ENCODE peak calls at places on chromosomes 4 and X, in eight cellular contexts. J, Y, A, Q, O, Z, S and M are unnamed samples.

GRCh38 chrX:129478516-129478915 is 44.8 kb downstream of the SMARCA1 start:
- DNase-seq in J (no peak), Y (no peak), A (no peak), Q (no peak), O (no peak), Z (no peak), S (peak; percentile 52), M (peak; percentile 40)

GRCh38 chr4:53113433-53114215 is 251.5 kb downstream of the RASL11B start:
- DNase-seq in J (no peak), Y (no peak), A (no peak), Q (no peak), O (no peak), Z (no peak), S (peak; percentile 46), M (no peak)

GRCh38 chr4:18847276-18847890 is 825.8 kb upstream of the LCORL start:
- DNase-seq in J (no peak), Y (no peak), A (no peak), Q (no peak), O (peak; percentile 7), Z (no peak), S (peak; percentile 19), M (peak; percentile 12)

GRCh38 chr4:129929052-129929451 is 833.1 kb downstream of the C4orf33 start:
- DNase-seq in J (no peak), Y (no peak), A (no peak), Q (no peak), O (no peak), Z (no peak), S (peak; percentile 1), M (peak; percentile 43)

GRCh38 chrX:123959281-123960063 is 2.0 kb upstream of the STAG2 start:
- DNase-seq in J (peak; percentile 53), Y (no peak), A (peak; percentile 15), Q (peak; percentile 14), O (peak; percentile 53), Z (peak; percentile 31), S (peak; percentile 34), M (peak; percentile 52)

GRCh38 chr4:14835288-14835687 is 167.0 kb upstream of the CPEB2 start:
- DNase-seq in J (no peak), Y (no peak), A (no peak), Q (no peak), O (no peak), Z (no peak), S (no peak), M (no peak)

GRCh38 chrX:150575415-150575814 is 7.0 kb downstream of the MTM1 start:
- DNase-seq in J (no peak), Y (peak; percentile 43), A (peak; percentile 15), Q (no peak), O (no peak), Z (no peak), S (peak; percentile 55), M (peak; percentile 56)

GRCh38 chr4:185591679-185592141 is 56.4 kb upstream of the PDLIM3 start:
- DNase-seq in J (no peak), Y (no peak), A (no peak), Q (no peak), O (no peak), Z (no peak), S (peak; percentile 42), M (no peak)

GRCh38 chr4:176499518-176499917 is 179.8 kb downstream of the SPCS3 start:
- DNase-seq in J (no peak), Y (no peak), A (no peak), Q (peak; percentile 14), O (no peak), Z (no peak), S (peak; percentile 70), M (peak; percentile 75)

GRCh38 chrX:153688900-153689590 is 1.3 kb downstream of the SLC6A8 start:
- DNase-seq in J (no peak), Y (no peak), A (no peak), Q (peak; percentile 49), O (no peak), Z (no peak), S (no peak), M (peak; percentile 43)

GRCh38 chrX:19303216-19303880 is 40.4 kb upstream of the PDHA1 start:
- DNase-seq in J (no peak), Y (no peak), A (no peak), Q (peak; percentile 28), O (no peak), Z (no peak), S (peak; percentile 84), M (peak; percentile 6)

GRCh38 chr4:176548571-176548970 is 228.8 kb downstream of the SPCS3 start:
- DNase-seq in J (no peak), Y (no peak), A (no peak), Q (peak; percentile 51), O (no peak), Z (no peak), S (peak; percentile 75), M (peak; percentile 87)

GRCh38 chrX:16882188-16882587 is 12.0 kb upstream of the RBBP7 start:
- DNase-seq in J (no peak), Y (no peak), A (no peak), Q (no peak), O (peak; percentile 64), Z (peak; percentile 8), S (no peak), M (peak; percentile 16)

GRCh38 chr4:64727960-64728359 is 318.7 kb upstream of the TECRL start:
- DNase-seq in J (no peak), Y (no peak), A (no peak), Q (no peak), O (no peak), Z (no peak), S (no peak), M (no peak)

GRCh38 chr4:128830906-128831525 is 21.5 kb downstream of the JADE1 start:
- DNase-seq in J (no peak), Y (no peak), A (no peak), Q (no peak), O (peak; percentile 35), Z (no peak), S (no peak), M (peak; percentile 21)

GRCh38 chr4:90904018-90904417 is 776.8 kb downstream of the CCSER1 start:
- DNase-seq in J (no peak), Y (no peak), A (no peak), Q (no peak), O (no peak), Z (no peak), S (no peak), M (no peak)

GRCh38 chr4:175127314-175127713 is 209.2 kb downstream of the ADAM29 start:
- DNase-seq in J (no peak), Y (no peak), A (no peak), Q (no peak), O (no peak), Z (no peak), S (peak; percentile 74), M (peak; percentile 18)